ENCODE peak calls at places on chromosomes 13 and 19, in five cellular contexts. O is AG09319; W is NCI-H187; A is tibial artery; Y is stimulated activated CD4-positive, alpha-beta T cell treated with anti-CD3 and anti-CD28 coated beads, TNF-alpha, amount 100 ng/mL, for 4 hours. F is an unnamed sample.

GRCh38 chr13:99227909-99228688 is 27.4 kb downstream of the UBAC2 start:
- DNase-seq in O (no peak), W (no peak), A (no peak), Y (no peak), F (no peak)

GRCh38 chr19:1848399-1849131 is at the start of gene REXO1:
- DNase-seq in O (peak), W (peak), A (peak), Y (peak), F (peak)

GRCh38 chr19:10981496-10981895 is 20.7 kb downstream of the SMARCA4 start:
- DNase-seq in O (no peak), W (no peak), A (no peak), Y (no peak), F (no peak)

GRCh38 chr19:3506384-3507340 is 551 bp downstream of the FZR1 start:
- DNase-seq in O (no peak), W (no peak), A (peak), Y (no peak), F (no peak)

GRCh38 chr19:58417071-58417470 is 8.6 kb downstream of the ZNF584 start:
- DNase-seq in O (no peak), W (no peak), A (no peak), Y (no peak), F (no peak)

GRCh38 chr19:38685666-38686529 is 38.4 kb downstream of the ACTN4 start:
- DNase-seq in O (no peak), W (no peak), A (no peak), Y (no peak), F (no peak)

GRCh38 chr13:68257111-68257842 is 1027.1 kb upstream of the PCDH9 start:
- DNase-seq in O (no peak), W (no peak), A (no peak), Y (no peak), F (no peak)

GRCh38 chr13:25217023-25217909 is 45.2 kb upstream of the AMER2 start:
- DNase-seq in O (no peak), W (no peak), A (no peak), Y (no peak), F (no peak)

GRCh38 chr19:45049073-45049736 is 10.4 kb downstream of the CLASRP start:
- DNase-seq in O (no peak), W (no peak), A (no peak), Y (no peak), F (no peak)

GRCh38 chr19:7294571-7295212 is 478 bp upstream of the INSR start:
- DNase-seq in O (no peak), W (peak), A (peak), Y (no peak), F (peak)

GRCh38 chr13:66657165-66657895 is 572.8 kb downstream of the PCDH9 start:
- DNase-seq in O (peak), W (peak), A (no peak), Y (no peak), F (peak)

GRCh38 chr13:33090755-33091454 is 74.7 kb downstream of the KL start:
- DNase-seq in O (no peak), W (no peak), A (no peak), Y (no peak), F (no peak)

GRCh38 chr19:2255982-2256685 is at the start of gene JSRP1:
- DNase-seq in O (no peak), W (no peak), A (no peak), Y (no peak), F (no peak)

GRCh38 chr13:104837756-104838155 is 1697.7 kb downstream of the EFNB2 start:
- DNase-seq in O (no peak), W (no peak), A (no peak), Y (no peak), F (no peak)

GRCh38 chr13:40096357-40096911 is 441.0 kb downstream of the COG6 start:
- DNase-seq in O (no peak), W (no peak), A (no peak), Y (no peak), F (peak)

GRCh38 chr13:70162141-70162540 is 53.9 kb upstream of the KLHL1 start:
- DNase-seq in O (no peak), W (peak), A (no peak), Y (no peak), F (no peak)

GRCh38 chr13:44879452-44880058 is 109.7 kb downstream of the NUFIP1 start:
- DNase-seq in O (peak), W (no peak), A (no peak), Y (no peak), F (no peak)

GRCh38 chr19:8512115-8512967 is 1.6 kb downstream of the ZNF414 start:
- DNase-seq in O (no peak), W (no peak), A (no peak), Y (no peak), F (no peak)

F was measured in NCI-H2107.